ENCODE peak calls at places on chromosomes 1 and 21, in ten cellular contexts. P, Z, V, F, K, E, M, Q, I and X are unnamed samples.

GRCh38 chr1:241518447-241519307 is 878 bp downstream of the FH start:
- DNase-seq in P (no peak), Z (no peak), V (no peak), F (no peak), K (no peak), E (no peak), M (no peak), Q (peak; percentile 23), I (no peak), X (peak; percentile 16)

GRCh38 chr1:110620250-110620615 is 14.1 kb upstream of the KCNA2 start:
- DNase-seq in P (no peak), Z (no peak), V (no peak), F (no peak), K (no peak), E (no peak), M (no peak), Q (no peak), I (no peak), X (no peak)

GRCh38 chr21:35169574-35169973 is 120.5 kb upstream of the RUNX1 start:
- DNase-seq in P (no peak), Z (no peak), V (no peak), F (no peak), K (no peak), E (no peak), M (no peak), Q (no peak), I (no peak), X (no peak)

GRCh38 chr1:54804471-54805132 is 3.5 kb upstream of the TTC22 start:
- DNase-seq in P (no peak), Z (no peak), V (no peak), F (no peak), K (no peak), E (peak; percentile 7), M (no peak), Q (peak; percentile 34), I (no peak), X (no peak)

GRCh38 chr1:3167255-3167654 is 98.3 kb downstream of the PRDM16 start:
- DNase-seq in P (no peak), Z (no peak), V (no peak), F (no peak), K (no peak), E (no peak), M (no peak), Q (no peak), I (no peak), X (no peak)

GRCh38 chr21:15795533-15795932 is 65.8 kb downstream of the USP25 start:
- DNase-seq in P (no peak), Z (no peak), V (no peak), F (no peak), K (no peak), E (no peak), M (no peak), Q (no peak), I (no peak), X (no peak)

GRCh38 chr1:204151562-204152309 is at the start of gene ETNK2:
- DNase-seq in P (peak; percentile 91), Z (peak; percentile 34), V (no peak), F (peak; percentile 83), K (no peak), E (no peak), M (peak; percentile 19), Q (peak; percentile 20), I (peak; percentile 43), X (peak; percentile 51)

GRCh38 chr1:236576004-236576403 is 28.3 kb downstream of the HEATR1 start:
- DNase-seq in P (no peak), Z (no peak), V (no peak), F (peak; percentile 53), K (no peak), E (peak; percentile 54), M (no peak), Q (peak; percentile 36), I (no peak), X (no peak)

GRCh38 chr1:47569681-47570470 is 132.0 kb downstream of the FOXD2 start:
- DNase-seq in P (no peak), Z (peak; percentile 92), V (peak; percentile 83), F (peak; percentile 83), K (peak; percentile 79), E (peak; percentile 97), M (no peak), Q (peak; percentile 87), I (no peak), X (peak; percentile 53)

GRCh38 chr1:53370369-53370961 is 42.6 kb upstream of the LRP8 start:
- DNase-seq in P (no peak), Z (no peak), V (no peak), F (no peak), K (no peak), E (no peak), M (no peak), Q (no peak), I (no peak), X (no peak)

GRCh38 chr21:36005018-36005417 is 55.3 kb downstream of the SETD4 start:
- DNase-seq in P (no peak), Z (peak; percentile 58), V (no peak), F (no peak), K (no peak), E (no peak), M (peak; percentile 14), Q (peak; percentile 90), I (no peak), X (no peak)

GRCh38 chr1:192580351-192580962 is 4.9 kb downstream of the RGS1 start:
- DNase-seq in P (no peak), Z (peak; percentile 52), V (peak; percentile 21), F (peak; percentile 76), K (peak; percentile 42), E (peak; percentile 73), M (peak; percentile 5), Q (peak; percentile 85), I (no peak), X (peak; percentile 55)

GRCh38 chr1:206001476-206001888 is 1.7 kb downstream of the RAB7B start:
- DNase-seq in P (no peak), Z (peak; percentile 76), V (peak; percentile 89), F (peak; percentile 93), K (peak; percentile 73), E (peak; percentile 95), M (no peak), Q (peak; percentile 97), I (no peak), X (peak; percentile 68)

GRCh38 chr1:204087893-204088528 is 15.1 kb downstream of the SOX13 start:
- DNase-seq in P (no peak), Z (no peak), V (no peak), F (no peak), K (no peak), E (no peak), M (no peak), Q (no peak), I (no peak), X (no peak)

GRCh38 chr1:172394167-172394751 is 26.2 kb upstream of the C1orf105 start:
- DNase-seq in P (peak; percentile 47), Z (peak; percentile 34), V (no peak), F (peak; percentile 16), K (no peak), E (no peak), M (no peak), Q (no peak), I (peak; percentile 36), X (no peak)

GRCh38 chr1:169849346-169850022 is 44.2 kb downstream of the SCYL3 start:
- DNase-seq in P (no peak), Z (no peak), V (no peak), F (no peak), K (no peak), E (no peak), M (no peak), Q (no peak), I (no peak), X (no peak)

GRCh38 chr1:242245255-242245654 is 246.4 kb upstream of the MAP1LC3C start:
- DNase-seq in P (no peak), Z (no peak), V (no peak), F (no peak), K (no peak), E (no peak), M (peak; percentile 33), Q (no peak), I (no peak), X (no peak)

GRCh38 chr1:28860332-28861073 is 48.5 kb downstream of the OPRD1 start:
- DNase-seq in P (no peak), Z (no peak), V (peak; percentile 88), F (no peak), K (no peak), E (peak; percentile 32), M (peak; percentile 64), Q (peak; percentile 39), I (no peak), X (peak; percentile 80)

GRCh38 chr1:47533176-47534039 is 95.6 kb downstream of the FOXD2 start:
- DNase-seq in P (no peak), Z (peak; percentile 62), V (no peak), F (peak; percentile 63), K (no peak), E (peak; percentile 54), M (no peak), Q (peak; percentile 53), I (no peak), X (peak; percentile 25)